ENCODE peak calls at places on chromosomes 4 and X, in four cellular contexts. X is astrocyte of the spinal cord, Y is suprapubic skin, L is GM12878. S is an unnamed sample.

GRCh38 chrX:69387559-69388487 is 116.3 kb upstream of the NALF2 start:
- DNase-seq in X (peak), Y (no peak), L (no peak), S (no peak)

GRCh38 chrX:148856505-148856904 is 356.1 kb downstream of the AFF2 start:
- DNase-seq in X (no peak), Y (no peak), L (no peak), S (no peak)

GRCh38 chr4:90889171-90889570 is 762.0 kb downstream of the CCSER1 start:
- DNase-seq in X (no peak), Y (no peak), L (no peak), S (no peak)

GRCh38 chrX:101117701-101118100 is 19.7 kb downstream of the CENPI start:
- DNase-seq in X (peak), Y (no peak), L (no peak), S (no peak)

GRCh38 chrX:262391-262909 is 18.7 kb upstream of the PLCXD1 start:
- DNase-seq in X (no peak), Y (no peak), L (no peak), S (peak)

GRCh38 chr4:185779520-185779919 is 32.5 kb downstream of the SORBS2 start:
- DNase-seq in X (peak), Y (no peak), L (no peak), S (no peak)

GRCh38 chr4:154230723-154231122 is 260.9 kb downstream of the DCHS2 start:
- DNase-seq in X (no peak), Y (no peak), L (no peak), S (no peak)

GRCh38 chrX:71622347-71623104 is 4.2 kb upstream of the CXCR3 start:
- DNase-seq in X (peak), Y (peak), L (peak), S (no peak)

GRCh38 chrX:8191022-8191421 is 20.0 kb upstream of the VCX2 start:
- DNase-seq in X (no peak), Y (no peak), L (no peak), S (no peak)

GRCh38 chr4:4302001-4302400 is 11.9 kb downstream of the ZBTB49 start:
- DNase-seq in X (no peak), Y (no peak), L (no peak), S (no peak)

GRCh38 chr4:106763044-106763443 is 273.1 kb downstream of the DKK2 start:
- DNase-seq in X (peak), Y (no peak), L (no peak), S (no peak)

GRCh38 chrX:7083468-7084396 is 63.8 kb upstream of the STS start:
- DNase-seq in X (peak), Y (no peak), L (peak), S (no peak)

GRCh38 chr4:4386736-4387392 is at the start of gene NSG1:
- DNase-seq in X (peak), Y (no peak), L (no peak), S (peak)

GRCh38 chr4:80365928-80366327 is 30.4 kb downstream of the CFAP299 start:
- DNase-seq in X (peak), Y (no peak), L (peak), S (no peak)
- TF ChIP-seq CTCF in X (peak), Y (peak), L (peak), S (peak)

GRCh38 chr4:116705466-116705865 is 379.9 kb downstream of the TRAM1L1 start:
- DNase-seq in X (no peak), Y (no peak), L (no peak), S (peak)

DNA sequence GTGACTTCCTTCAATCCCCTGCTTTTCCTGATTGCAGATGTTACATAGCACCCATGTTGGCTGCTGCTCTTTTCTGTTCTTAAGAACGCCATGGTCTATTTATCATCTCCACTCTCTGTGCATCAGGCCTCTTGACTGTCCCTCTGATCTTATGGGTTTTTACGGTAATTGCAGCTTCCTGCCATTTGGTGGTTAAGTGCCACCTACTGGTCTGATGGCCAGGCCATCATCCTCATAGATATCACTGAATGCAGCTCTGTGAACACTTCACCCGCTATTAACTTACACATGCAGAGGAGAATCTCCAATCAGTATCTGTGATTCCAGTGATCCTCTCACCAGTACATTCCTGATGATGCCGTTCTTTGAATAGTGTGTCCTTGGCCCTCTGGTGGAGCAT is 382.4 kb downstream of the TRAM1L1 start:
- DNase-seq in X (no peak), Y (no peak), L (no peak), S (no peak)
- TF ChIP-seq CTCF in X (peak), Y (no peak), L (peak), S (peak)

DNA sequence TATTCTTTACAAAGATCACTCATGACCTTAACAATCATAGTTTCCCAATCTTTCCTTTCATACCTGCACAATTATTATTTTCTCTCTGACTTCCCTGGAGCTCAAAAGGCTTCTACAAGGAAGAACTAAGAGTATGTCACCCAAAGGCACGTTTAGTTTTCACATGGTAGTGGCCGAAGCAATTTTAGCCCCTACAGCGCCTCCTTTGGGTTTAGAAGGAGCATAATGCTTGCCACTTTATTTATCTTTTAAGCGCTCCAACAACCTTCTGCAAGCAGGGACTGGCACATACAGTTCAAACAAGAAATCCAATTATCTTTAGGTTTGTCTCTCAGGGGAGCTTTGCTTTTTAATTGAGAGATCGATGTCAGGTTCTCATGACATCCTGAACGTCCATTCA is 42.0 kb upstream of the IGSF1 start:
- DNase-seq in X (no peak), Y (no peak), L (no peak), S (no peak)
- TF ChIP-seq CTCF in X (no peak), Y (no peak), L (no peak), S (no peak)

GRCh38 chrX:45596190-45596808 is 395.6 kb upstream of the DIPK2B start:
- DNase-seq in X (no peak), Y (no peak), L (no peak), S (no peak)
- TF ChIP-seq CTCF in X (no peak), Y (no peak), L (no peak), S (peak)

GRCh38 chr4:89754531-89754930 is 82.4 kb downstream of the SNCA start:
- DNase-seq in X (peak), Y (no peak), L (no peak), S (no peak)

GRCh38 chr4:89752932-89753598 is 83.9 kb downstream of the SNCA start:
- DNase-seq in X (peak), Y (peak), L (no peak), S (no peak)

GRCh38 chr4:89753601-89754066 is 83.3 kb downstream of the SNCA start:
- DNase-seq in X (peak), Y (no peak), L (no peak), S (no peak)

GRCh38 chr4:89757154-89757723 is 79.7 kb downstream of the SNCA start:
- DNase-seq in X (no peak), Y (no peak), L (no peak), S (no peak)

DNA sequence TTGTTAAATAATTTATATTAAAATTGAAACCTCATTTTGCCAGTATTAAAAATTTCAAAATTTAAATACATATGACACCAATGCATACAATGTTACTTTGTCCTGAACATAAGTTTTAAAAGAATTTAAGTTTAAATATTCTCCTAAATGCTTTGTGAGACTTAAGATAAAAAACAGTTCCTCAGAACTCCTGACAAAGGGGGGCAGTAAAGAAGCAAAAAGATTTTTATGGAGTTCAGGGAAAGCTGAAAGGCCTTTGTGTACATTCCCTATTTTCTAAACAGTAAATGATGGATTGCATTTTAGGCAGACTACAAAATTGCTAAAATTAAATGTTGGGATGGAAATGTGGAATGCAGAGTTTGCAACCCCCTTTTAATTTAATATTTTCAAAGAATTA is 81.8 kb downstream of the SNCA start:
- DNase-seq in X (peak), Y (no peak), L (no peak), S (no peak)
- TF ChIP-seq CTCF in X (peak), Y (no peak), L (no peak), S (peak)

GRCh38 chrX:72659726-72660125 is 54.4 kb downstream of the PHKA1 start:
- DNase-seq in X (no peak), Y (no peak), L (no peak), S (no peak)

GRCh38 chrX:72663737-72664136 is 50.4 kb downstream of the PHKA1 start:
- DNase-seq in X (no peak), Y (no peak), L (no peak), S (no peak)

GRCh38 chrX:72666451-72666850 is 47.7 kb downstream of the PHKA1 start:
- DNase-seq in X (no peak), Y (no peak), L (no peak), S (no peak)

GRCh38 chrX:72662020-72662747 is 51.9 kb downstream of the PHKA1 start:
- DNase-seq in X (no peak), Y (no peak), L (no peak), S (no peak)
- TF ChIP-seq CTCF in X (no peak), Y (no peak), L (no peak), S (no peak)

GRCh38 chrX:13691845-13692334 is 3.0 kb downstream of the RAB9A start:
- DNase-seq in X (no peak), Y (no peak), L (no peak), S (no peak)

GRCh38 chrX:13688772-13689518 is at the start of gene RAB9A:
- DNase-seq in X (peak), Y (peak), L (no peak), S (peak)

GRCh38 chrX:13692771-13693231 is 3.9 kb downstream of the RAB9A start:
- DNase-seq in X (no peak), Y (no peak), L (no peak), S (no peak)

GRCh38 chrX:13689519-13690211 is 737 bp downstream of the RAB9A start:
- DNase-seq in X (peak), Y (no peak), L (no peak), S (no peak)

DNA sequence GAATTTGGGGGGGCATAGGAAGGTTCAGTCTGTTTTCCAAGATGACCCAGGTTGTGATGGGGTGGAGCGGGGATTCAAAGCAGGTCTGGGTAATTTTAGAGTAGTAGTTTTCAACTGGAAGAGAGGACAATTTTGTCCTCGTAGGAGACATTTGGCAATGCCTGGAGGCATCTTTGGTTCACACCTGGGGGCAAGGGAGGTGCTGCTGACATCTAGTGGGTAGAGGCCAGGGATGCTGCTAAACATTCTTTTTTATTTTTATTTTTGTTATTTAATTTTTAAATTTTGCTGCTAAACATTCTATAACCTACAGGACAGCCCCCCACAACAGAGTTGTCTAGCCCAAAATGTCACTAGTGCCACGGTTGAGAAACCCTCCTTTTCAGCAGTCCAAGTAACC is 1.9 kb downstream of the RAB9A start:
- DNase-seq in X (no peak), Y (no peak), L (no peak), S (no peak)
- TF ChIP-seq CTCF in X (peak), Y (no peak), L (peak), S (peak)

GRCh38 chrX:18892881-18893280 is 91.0 kb downstream of the PHKA2 start:
- DNase-seq in X (no peak), Y (no peak), L (no peak), S (peak)

GRCh38 chrX:18891561-18891945 is 92.4 kb downstream of the PHKA2 start:
- DNase-seq in X (no peak), Y (peak), L (no peak), S (no peak)

GRCh38 chrX:18893536-18893935 is 90.4 kb downstream of the PHKA2 start:
- DNase-seq in X (no peak), Y (no peak), L (no peak), S (peak)

GRCh38 chrX:18895157-18895952 is 88.6 kb downstream of the PHKA2 start:
- DNase-seq in X (no peak), Y (peak), L (no peak), S (peak)

GRCh38 chrX:18894156-18894555 is 89.8 kb downstream of the PHKA2 start:
- DNase-seq in X (no peak), Y (no peak), L (no peak), S (peak)
- TF ChIP-seq CTCF in X (no peak), Y (no peak), L (no peak), S (no peak)

DNA sequence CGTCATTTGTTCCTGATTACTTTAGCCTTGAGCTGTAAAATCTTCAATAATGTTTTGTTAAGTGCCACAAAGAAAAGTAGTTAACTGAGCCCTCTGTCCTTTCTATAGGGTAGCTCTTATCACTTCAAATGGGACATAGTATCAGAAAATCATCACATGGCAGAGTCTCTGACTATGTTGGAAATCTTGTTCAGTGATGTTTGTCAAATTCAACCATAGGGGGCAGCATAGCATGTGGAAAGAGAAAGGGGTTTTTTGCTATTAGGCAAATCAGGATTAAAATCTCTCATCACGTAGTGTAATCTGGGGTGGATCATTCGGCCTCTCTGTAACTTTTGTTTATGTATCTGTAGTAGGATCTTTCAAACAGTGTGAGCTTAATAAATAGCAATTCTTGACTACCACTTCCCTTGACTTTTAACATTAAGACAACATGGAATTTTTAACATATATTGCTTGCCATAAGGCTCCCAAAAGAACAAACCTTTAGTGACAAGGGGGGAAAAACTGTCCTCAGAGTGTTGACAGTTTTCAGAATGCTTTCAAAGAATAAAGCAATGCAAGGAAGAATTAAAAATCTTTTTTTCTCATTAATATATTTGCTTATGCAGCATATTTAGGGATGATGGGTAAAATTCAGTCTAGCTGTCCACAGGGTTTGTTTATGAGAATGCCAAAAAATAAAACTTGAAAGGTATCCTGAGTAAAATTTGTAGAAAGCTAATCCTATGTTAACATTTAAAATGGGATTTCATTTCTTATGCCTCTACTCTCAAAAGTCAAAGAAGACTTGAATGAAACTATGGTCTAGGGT is 127.2 kb downstream of the FBXW7 start:
- DNase-seq in X (peak), Y (no peak), L (no peak), S (no peak)
- TF ChIP-seq CTCF in X (peak), Y (no peak), L (peak), S (peak)

S was measured in chondrocyte.